ENCODE peak calls at places on chromosomes 1 and 21, in four cellular contexts. One of them, this sample, is unnamed.
A peak's percentile ranks its signal among the peaks of the same experiment; 100 is the strongest.

GRCh38 chr1:74425669-74426068 is 86.7 kb downstream of the LRRC53 start:
- DNase-seq in suprapubic skin: no peak
- DNase-seq in thoracic aorta: no peak
- DNase-seq in breast epithelium: no peak
- DNase-seq in this sample: no peak

GRCh38 chr1:162905174-162905573 is 44.2 kb upstream of the CCDC190 start:
- DNase-seq in suprapubic skin: no peak
- DNase-seq in thoracic aorta: no peak
- DNase-seq in breast epithelium: no peak
- DNase-seq in this sample: no peak

GRCh38 chr1:15684042-15684461 is at the start of gene PLEKHM2:
- DNase-seq in suprapubic skin: no peak
- DNase-seq in thoracic aorta: no peak
- DNase-seq in breast epithelium: no peak
- DNase-seq in this sample: no peak

GRCh38 chr1:183244466-183244865 is 58.4 kb downstream of the LAMC2 start:
- DNase-seq in suprapubic skin: peak; percentile 90
- DNase-seq in thoracic aorta: no peak
- DNase-seq in breast epithelium: peak; percentile 45
- DNase-seq in this sample: peak; percentile 84

GRCh38 chr1:15153842-15154479 is 414 bp downstream of the TMEM51 start:
- DNase-seq in suprapubic skin: no peak
- DNase-seq in thoracic aorta: no peak
- DNase-seq in breast epithelium: no peak
- DNase-seq in this sample: peak; percentile 59

GRCh38 chr1:201059871-201060555 is 36.5 kb upstream of the KIF21B start:
- DNase-seq in suprapubic skin: no peak
- DNase-seq in thoracic aorta: no peak
- DNase-seq in breast epithelium: no peak
- DNase-seq in this sample: no peak

GRCh38 chr1:9275567-9276034 is 17.1 kb upstream of the SPSB1 start:
- DNase-seq in suprapubic skin: no peak
- DNase-seq in thoracic aorta: peak; percentile 57
- DNase-seq in breast epithelium: no peak
- DNase-seq in this sample: peak; percentile 67

GRCh38 chr1:80248886-80249285 is 1242.4 kb upstream of the ADGRL4 start:
- DNase-seq in suprapubic skin: no peak
- DNase-seq in thoracic aorta: no peak
- DNase-seq in breast epithelium: no peak
- DNase-seq in this sample: no peak

GRCh38 chr1:173862769-173863223 is 5.0 kb downstream of the GAS5 start:
- DNase-seq in suprapubic skin: no peak
- DNase-seq in thoracic aorta: no peak
- DNase-seq in breast epithelium: no peak
- DNase-seq in this sample: no peak

GRCh38 chr1:89781494-89782126 is 39.2 kb upstream of the LRRC8D start:
- DNase-seq in suprapubic skin: no peak
- DNase-seq in thoracic aorta: no peak
- DNase-seq in breast epithelium: no peak
- DNase-seq in this sample: no peak

GRCh38 chr1:51519857-51520699 is 1.0 kb upstream of the EPS15 start:
- DNase-seq in suprapubic skin: no peak
- DNase-seq in thoracic aorta: no peak
- DNase-seq in breast epithelium: no peak
- DNase-seq in this sample: no peak

GRCh38 chr1:15001317-15001900 is 152.1 kb upstream of the TMEM51 start:
- DNase-seq in suprapubic skin: no peak
- DNase-seq in thoracic aorta: no peak
- DNase-seq in breast epithelium: no peak
- DNase-seq in this sample: no peak

GRCh38 chr1:93171549-93172050 is 8.6 kb downstream of the TMED5 start:
- DNase-seq in suprapubic skin: no peak
- DNase-seq in thoracic aorta: no peak
- DNase-seq in breast epithelium: no peak
- DNase-seq in this sample: no peak

GRCh38 chr1:228006034-228006792 is 585 bp upstream of the WNT3A start:
- DNase-seq in suprapubic skin: peak; percentile 63
- DNase-seq in thoracic aorta: no peak
- DNase-seq in breast epithelium: peak; percentile 12
- DNase-seq in this sample: peak; percentile 21

GRCh38 chr1:92937731-92938130 is 23.5 kb downstream of the DIPK1A start:
- DNase-seq in suprapubic skin: no peak
- DNase-seq in thoracic aorta: no peak
- DNase-seq in breast epithelium: no peak
- DNase-seq in this sample: no peak

GRCh38 chr1:151372411-151372934 is at the start of gene SELENBP1:
- DNase-seq in suprapubic skin: peak; percentile 90
- DNase-seq in thoracic aorta: peak; percentile 52
- DNase-seq in breast epithelium: peak; percentile 68
- DNase-seq in this sample: peak; percentile 93

GRCh38 chr1:145859491-145860159 is 744 bp upstream of the PIAS3 start:
- DNase-seq in suprapubic skin: peak; percentile 93
- DNase-seq in thoracic aorta: peak; percentile 77
- DNase-seq in breast epithelium: peak; percentile 88
- DNase-seq in this sample: peak; percentile 92

GRCh38 chr21:45322960-45323461 is 35.3 kb upstream of the POFUT2 start:
- DNase-seq in suprapubic skin: no peak
- DNase-seq in thoracic aorta: peak; percentile 50
- DNase-seq in breast epithelium: no peak
- DNase-seq in this sample: no peak

GRCh38 chr21:31447477-31447876 is 103.4 kb upstream of the TIAM1 start:
- DNase-seq in suprapubic skin: no peak
- DNase-seq in thoracic aorta: no peak
- DNase-seq in breast epithelium: no peak
- DNase-seq in this sample: no peak

GRCh38 chr1:145885738-145886287 is at the start of gene ANKRD35:
- DNase-seq in suprapubic skin: peak; percentile 96
- DNase-seq in thoracic aorta: peak; percentile 44
- DNase-seq in breast epithelium: peak; percentile 78
- DNase-seq in this sample: peak; percentile 87

GRCh38 chr1:24990796-24991195 is 60.7 kb upstream of the RUNX3 start:
- DNase-seq in suprapubic skin: no peak
- DNase-seq in thoracic aorta: no peak
- DNase-seq in breast epithelium: no peak
- DNase-seq in this sample: no peak
- H3K4me1 ChIP-seq in suprapubic skin: no peaks in the 10 kb centered on the region
- H3K4me1 ChIP-seq in thoracic aorta: no peaks in the 10 kb centered on the region
- H3K4me1 ChIP-seq in breast epithelium: no peaks in the 10 kb centered on the region
- H3K4me1 ChIP-seq in this sample: no peaks in the 10 kb centered on the region

GRCh38 chr1:6280761-6281451 is 20.0 kb upstream of the GPR153 start:
- DNase-seq in suprapubic skin: no peak
- DNase-seq in thoracic aorta: no peak
- DNase-seq in breast epithelium: no peak
- DNase-seq in this sample: peak; percentile 41
- TF ChIP-seq CTCF in suprapubic skin: no peak
- TF ChIP-seq CTCF in thoracic aorta: no peak
- TF ChIP-seq CTCF in breast epithelium: no peak
- TF ChIP-seq CTCF in this sample: no peak

GRCh38 chr1:156281281-156282142 is 1.1 kb downstream of the SMG5 start:
- DNase-seq in suprapubic skin: no peak
- DNase-seq in thoracic aorta: no peak
- DNase-seq in breast epithelium: no peak
- DNase-seq in this sample: no peak

GRCh38 chr1:156276966-156277381 is 5.7 kb downstream of the SMG5 start:
- DNase-seq in suprapubic skin: no peak
- DNase-seq in thoracic aorta: no peak
- DNase-seq in breast epithelium: no peak
- DNase-seq in this sample: peak; percentile 54

GRCh38 chr1:156282143-156282478 is 514 bp downstream of the SMG5 start:
- DNase-seq in suprapubic skin: no peak
- DNase-seq in thoracic aorta: no peak
- DNase-seq in breast epithelium: peak; percentile 30
- DNase-seq in this sample: no peak

GRCh38 chr1:156279837-156280236 is 2.8 kb downstream of the SMG5 start:
- DNase-seq in suprapubic skin: no peak
- DNase-seq in thoracic aorta: no peak
- DNase-seq in breast epithelium: no peak
- DNase-seq in this sample: no peak

DNA sequence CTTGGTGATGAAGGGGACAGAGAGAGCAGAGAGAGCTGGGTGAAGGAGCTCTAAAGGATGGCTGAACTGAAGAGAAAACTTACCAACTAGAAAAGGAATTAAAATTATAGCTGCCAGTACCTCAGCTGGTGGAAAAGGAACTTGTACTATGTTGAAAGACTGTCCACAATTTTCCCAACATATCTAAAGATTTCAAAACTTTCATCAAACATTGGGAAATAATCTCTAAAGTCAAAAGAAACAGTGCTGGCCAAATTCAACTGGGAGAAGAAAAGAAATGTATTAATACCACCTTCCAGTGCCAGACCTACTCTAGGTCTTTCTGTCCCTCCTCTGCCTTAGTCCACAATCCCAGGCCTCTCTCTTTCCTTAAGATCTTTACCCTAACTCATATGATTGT is 6.1 kb downstream of the SMG5 start:
- DNase-seq in suprapubic skin: no peak
- DNase-seq in thoracic aorta: no peak
- DNase-seq in breast epithelium: no peak
- DNase-seq in this sample: no peak
- H3K4me1 ChIP-seq in suprapubic skin: peaks cover 11% of the 10 kb centered on the region
- H3K4me1 ChIP-seq in thoracic aorta: peaks cover 6% of the 10 kb centered on the region
- H3K4me1 ChIP-seq in breast epithelium: peaks cover 6% of the 10 kb centered on the region
- H3K4me1 ChIP-seq in this sample: no peaks in the 10 kb centered on the region

DNA sequence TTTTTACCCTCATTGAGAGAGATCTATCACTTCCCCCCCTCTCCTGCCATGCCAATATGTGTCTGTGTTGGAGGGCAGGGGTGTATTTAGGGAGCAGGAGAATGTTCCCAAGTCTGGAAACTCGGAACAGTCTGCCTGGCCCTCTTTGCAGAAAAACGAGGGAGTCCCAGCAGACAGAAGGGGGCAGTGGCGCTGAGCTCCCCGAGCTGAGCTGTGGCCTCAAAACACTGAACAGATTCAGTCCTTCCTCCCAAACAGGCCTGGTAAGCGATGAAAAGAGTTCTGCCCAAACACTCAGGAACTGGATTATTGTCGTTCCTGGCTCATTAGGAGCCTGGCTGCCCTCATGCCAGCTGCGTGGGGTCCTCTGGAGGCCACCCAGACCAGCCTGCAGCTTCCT is 981 bp downstream of the CLDN14 start:
- DNase-seq in suprapubic skin: no peak
- DNase-seq in thoracic aorta: no peak
- DNase-seq in breast epithelium: no peak
- DNase-seq in this sample: no peak
- TF ChIP-seq CTCF in suprapubic skin: no peak
- TF ChIP-seq CTCF in thoracic aorta: no peak
- TF ChIP-seq CTCF in breast epithelium: no peak
- TF ChIP-seq CTCF in this sample: no peak

This sample was measured in lung.